ENCODE peak calls at places on chromosomes 13 and 19, in four cellular contexts. Q, V, D and B are unnamed samples.

GRCh38 chr19:15296841-15297415 is 35.4 kb downstream of the BRD4 start:
- DNase-seq in Q (no peak), V (no peak), D (no peak), B (no peak)

GRCh38 chr13:52599853-52600603 is 42.2 kb upstream of the HNRNPA1L2 start:
- DNase-seq in Q (no peak), V (peak; percentile 86), D (peak; percentile 54), B (peak; percentile 87)

GRCh38 chr13:67299072-67299635 is 69.0 kb upstream of the PCDH9 start:
- DNase-seq in Q (no peak), V (no peak), D (no peak), B (no peak)

GRCh38 chr19:34120846-34121639 is 51.3 kb upstream of the LSM14A start:
- DNase-seq in Q (no peak), V (peak; percentile 84), D (peak; percentile 55), B (no peak)

GRCh38 chr13:46296920-46297319 is 85.2 kb downstream of the LRRC63 start:
- DNase-seq in Q (no peak), V (no peak), D (no peak), B (no peak)

GRCh38 chr19:3931041-3931440 is 1.8 kb upstream of the NMRK2 start:
- DNase-seq in Q (no peak), V (no peak), D (no peak), B (no peak)

GRCh38 chr13:95327190-95327589 is 25.9 kb upstream of the ABCC4 start:
- DNase-seq in Q (no peak), V (no peak), D (no peak), B (no peak)

GRCh38 chr19:31315621-31316011 is 33.6 kb downstream of the TSHZ3 start:
- DNase-seq in Q (no peak), V (no peak), D (no peak), B (no peak)

GRCh38 chr19:7928334-7928706 is 2.4 kb upstream of the CTXN1 start:
- DNase-seq in Q (no peak), V (no peak), D (no peak), B (no peak)

GRCh38 chr13:111011899-111012298 is 97.0 kb upstream of the ANKRD10 start:
- DNase-seq in Q (no peak), V (no peak), D (no peak), B (no peak)

GRCh38 chr13:112814905-112815585 is 125.2 kb downstream of the ATP11A start:
- DNase-seq in Q (no peak), V (no peak), D (no peak), B (peak; percentile 53)

DNA sequence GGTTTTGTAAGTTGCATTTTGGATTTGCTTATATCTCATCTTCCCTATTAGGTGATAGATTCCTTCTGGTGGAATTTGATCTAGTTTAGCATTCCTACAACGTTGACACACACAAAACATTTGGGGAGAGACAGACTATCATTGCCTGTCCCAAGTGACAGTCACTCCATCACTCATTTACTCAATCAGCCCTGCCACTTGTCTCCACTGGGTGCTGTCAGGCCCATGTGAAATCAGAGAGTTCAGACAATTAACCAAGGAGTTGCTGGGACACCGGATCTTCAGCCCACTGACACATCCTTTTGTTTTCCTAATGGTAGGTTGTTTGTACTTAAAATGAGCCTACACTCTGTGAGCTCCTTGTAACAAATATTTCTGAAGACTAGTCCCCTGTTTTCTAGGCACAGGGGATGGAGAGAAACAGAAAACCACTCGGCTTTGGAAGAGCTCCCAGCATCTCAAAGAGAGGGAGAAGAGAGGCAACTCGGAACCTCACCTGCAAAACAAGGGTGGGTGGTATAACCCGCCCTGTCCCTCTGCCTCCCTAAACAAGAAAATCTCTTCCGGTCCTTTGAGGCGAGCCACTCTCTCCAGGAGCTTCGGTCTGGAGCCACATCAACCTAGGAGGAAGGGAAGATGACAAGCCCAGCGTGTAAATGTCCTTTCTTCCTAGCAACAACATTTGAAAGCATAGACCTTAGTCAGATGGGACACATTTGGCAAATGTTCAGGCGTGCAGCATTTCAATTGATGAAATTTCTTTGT is 440.9 kb upstream of the KLF12 start:
- DNase-seq in Q (no peak), V (peak; percentile 62), D (peak; percentile 5), B (no peak)
- TF ChIP-seq CTCF in Q (no peak), V (peak; percentile 62), D (no peak), B (no peak)

DNA sequence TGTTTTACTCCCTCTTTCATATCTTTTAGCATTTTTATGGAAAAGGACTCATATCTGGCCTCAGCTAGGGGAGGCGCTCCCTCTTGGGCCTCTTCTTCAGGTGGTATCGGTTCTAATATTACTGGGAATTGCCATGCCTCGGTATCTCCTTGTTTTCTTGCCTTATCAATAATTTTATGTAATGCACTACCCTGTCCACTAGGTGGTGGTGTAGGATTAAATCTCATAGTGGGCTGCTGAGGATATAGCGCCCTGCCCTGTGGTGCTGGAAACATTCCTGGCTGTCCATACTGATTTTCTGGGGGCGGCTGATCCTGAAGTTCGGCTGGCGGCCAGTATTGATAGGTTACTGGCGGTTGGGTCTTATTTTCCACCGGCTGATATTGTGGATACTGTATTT is 35.8 kb downstream of the ZNF420 start:
- DNase-seq in Q (no peak), V (no peak), D (no peak), B (no peak)
- TF ChIP-seq CTCF in Q (no peak), V (peak; percentile 64), D (peak; percentile 43), B (no peak)

DNA sequence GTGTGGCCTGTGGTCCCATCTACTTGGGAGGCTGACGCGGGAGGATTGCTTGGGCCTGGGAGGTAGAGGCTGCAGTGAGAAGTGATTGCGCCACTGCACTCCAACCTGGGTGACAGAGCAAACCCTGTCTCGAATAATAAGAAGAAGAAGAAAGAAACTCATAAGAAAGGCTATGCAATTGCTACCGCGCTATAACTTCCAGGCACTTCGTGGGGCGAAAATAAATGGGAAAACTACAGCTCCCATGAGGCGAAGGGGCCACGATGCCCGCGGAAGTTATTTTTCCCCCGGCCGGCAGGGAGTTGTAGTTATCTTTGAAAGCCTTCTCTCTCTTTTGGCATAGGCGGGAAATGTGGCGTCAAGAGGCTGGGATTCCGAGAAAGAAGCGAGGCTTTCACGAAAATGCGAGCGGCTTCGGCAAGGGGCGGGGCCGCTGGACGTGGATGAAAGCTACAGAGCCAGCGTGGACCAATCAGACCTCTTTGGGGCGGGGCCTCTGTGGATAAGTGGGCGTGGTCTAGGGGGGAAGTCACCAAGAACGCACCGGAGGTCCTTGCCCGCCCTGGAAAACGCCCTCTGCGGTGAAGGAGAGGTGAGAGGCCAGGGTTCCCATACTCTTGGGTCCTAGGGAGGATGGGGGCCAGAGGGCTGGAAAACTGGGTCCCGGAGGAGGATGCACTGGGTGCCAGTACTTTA is at the start of gene NUCB1:
- DNase-seq in Q (peak; percentile 99), V (peak; percentile 100), D (peak; percentile 98), B (peak; percentile 99)
- TF ChIP-seq CTCF in Q (peak; percentile 58), V (peak; percentile 31), D (no peak), B (peak; percentile 40)

DNA sequence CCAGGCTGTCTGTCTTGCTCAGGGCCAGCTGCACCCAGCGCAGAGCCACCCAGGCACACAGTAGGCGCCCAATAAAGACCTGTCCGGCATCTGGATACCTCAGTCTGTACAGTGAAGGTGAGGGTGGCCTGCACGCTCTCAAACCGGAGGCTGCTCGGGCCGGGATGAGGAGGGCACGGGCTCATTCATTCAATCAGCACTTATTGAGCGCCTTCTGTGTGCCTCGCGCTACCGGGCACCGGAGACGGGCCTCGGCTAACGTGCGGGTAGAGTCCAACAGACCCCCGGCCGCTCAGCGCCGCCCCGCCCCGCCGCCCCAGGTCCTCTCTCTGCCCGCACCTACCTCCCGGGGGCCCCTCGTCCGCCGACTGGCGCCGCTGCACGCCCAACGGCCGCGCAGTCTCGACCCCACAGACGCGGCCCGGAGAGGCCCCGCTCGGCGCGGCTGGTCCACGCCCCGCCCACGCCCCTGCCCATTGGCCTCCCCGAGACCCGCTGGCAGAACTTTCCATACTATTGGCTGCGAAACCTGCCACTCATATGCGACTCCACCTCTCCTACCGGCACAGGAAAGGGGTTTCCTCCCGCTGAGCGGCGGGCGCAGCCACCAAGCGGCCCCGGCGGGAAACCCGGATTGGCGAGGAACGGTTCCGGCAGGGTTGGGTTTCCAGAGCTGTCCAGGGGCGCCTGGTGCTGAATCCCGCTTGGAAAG is at the start of gene SLC39A3:
- DNase-seq in Q (peak; percentile 99), V (peak; percentile 100), D (peak; percentile 99), B (peak; percentile 100)
- TF ChIP-seq CTCF in Q (peak; percentile 60), V (peak; percentile 22), D (no peak), B (peak; percentile 17)

GRCh38 chr19:23345838-23346237 is 49.4 kb downstream of the ZNF91 start:
- DNase-seq in Q (no peak), V (peak; percentile 61), D (no peak), B (no peak)
- TF ChIP-seq CTCF in Q (no peak), V (peak; percentile 67), D (peak; percentile 19), B (no peak)

DNA sequence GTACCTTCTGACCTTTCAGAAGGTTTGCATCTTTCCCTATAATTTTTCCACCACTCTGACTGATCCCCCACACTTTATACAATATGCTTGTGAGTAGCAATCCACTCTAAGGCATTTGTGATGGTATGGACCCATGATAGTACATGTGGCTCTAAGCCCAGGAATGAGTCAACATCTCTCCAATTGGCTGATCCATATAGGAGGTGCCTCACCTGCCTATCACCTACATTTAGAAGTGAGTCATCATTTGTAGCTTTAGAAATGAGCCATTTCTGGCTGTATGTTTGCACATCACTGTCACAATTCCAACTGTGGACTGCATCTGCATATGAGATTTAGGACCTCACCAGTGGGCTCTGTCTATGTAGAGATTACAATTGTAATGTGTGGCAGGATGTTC is 133.1 kb upstream of the ZNF91 start:
- DNase-seq in Q (no peak), V (no peak), D (no peak), B (no peak)
- TF ChIP-seq CTCF in Q (no peak), V (no peak), D (no peak), B (no peak)

GRCh38 chr13:51349016-51349415 is 9.5 kb downstream of the SERPINE3 start:
- DNase-seq in Q (no peak), V (no peak), D (no peak), B (no peak)
- TF ChIP-seq CTCF in Q (no peak), V (no peak), D (no peak), B (no peak)